ENCODE peak calls at places on chromosomes 7 and 10, in six cellular contexts. Q is GM12891, W is HepG2, V is K562, B is H1, U is GM12878. J is an unnamed sample.

GRCh38 chr7:74207586-74207985 is 2.2 kb upstream of the LAT2 start:
- DNase-seq in Q (no peak), W (no peak), V (no peak), B (no peak), U (no peak), J (no peak)

GRCh38 chr10:62422068-62422590 is 48.0 kb downstream of the ZNF365 start:
- DNase-seq in Q (no peak), W (no peak), V (peak), B (no peak), U (no peak), J (no peak)

GRCh38 chr10:21926949-21927348 is 76.6 kb downstream of the DNAJC1 start:
- DNase-seq in Q (no peak), W (peak), V (peak), B (no peak), U (no peak), J (no peak)

GRCh38 chr7:34309116-34309515 is 348.9 kb upstream of the NPSR1 start:
- DNase-seq in Q (no peak), W (no peak), V (no peak), B (no peak), U (no peak), J (no peak)

GRCh38 chr10:44934416-44935200 is 23.5 kb downstream of the TMEM72 start:
- DNase-seq in Q (no peak), W (no peak), V (no peak), B (no peak), U (no peak), J (no peak)

GRCh38 chr10:100529473-100530298 is at the start of gene NDUFB8:
- DNase-seq in Q (peak), W (peak), V (peak), B (peak), U (peak), J (peak)

GRCh38 chr7:21414795-21415393 is 13.0 kb upstream of the SP4 start:
- DNase-seq in Q (no peak), W (no peak), V (peak), B (no peak), U (no peak), J (no peak)

GRCh38 chr7:194996-195829 is 2.8 kb downstream of the FAM20C start:
- DNase-seq in Q (no peak), W (peak), V (no peak), B (no peak), U (no peak), J (no peak)

GRCh38 chr7:43905209-43905946 is 1.0 kb downstream of the URGCP start:
- DNase-seq in Q (no peak), W (peak), V (peak), B (no peak), U (no peak), J (no peak)

GRCh38 chr10:44981172-44982113 is 2.8 kb upstream of the DEPP1 start:
- DNase-seq in Q (no peak), W (peak), V (no peak), B (no peak), U (no peak), J (no peak)

GRCh38 chr10:4399571-4399970 is 426.4 kb upstream of the AKR1E2 start:
- DNase-seq in Q (no peak), W (no peak), V (no peak), B (no peak), U (no peak), J (no peak)

GRCh38 chr7:19508124-19508523 is 200.7 kb downstream of the POLR1F start:
- DNase-seq in Q (no peak), W (no peak), V (no peak), B (no peak), U (no peak), J (no peak)

GRCh38 chr7:71682841-71683341 is 550.9 kb downstream of the GALNT17 start:
- DNase-seq in Q (no peak), W (no peak), V (no peak), B (peak), U (no peak), J (no peak)

GRCh38 chr10:91389636-91390512 is 20.3 kb upstream of the HECTD2 start:
- DNase-seq in Q (no peak), W (peak), V (peak), B (no peak), U (no peak), J (no peak)

GRCh38 chr7:29564455-29565185 is 985 bp downstream of the PRR15 start:
- DNase-seq in Q (peak), W (peak), V (no peak), B (no peak), U (no peak), J (no peak)

DNA sequence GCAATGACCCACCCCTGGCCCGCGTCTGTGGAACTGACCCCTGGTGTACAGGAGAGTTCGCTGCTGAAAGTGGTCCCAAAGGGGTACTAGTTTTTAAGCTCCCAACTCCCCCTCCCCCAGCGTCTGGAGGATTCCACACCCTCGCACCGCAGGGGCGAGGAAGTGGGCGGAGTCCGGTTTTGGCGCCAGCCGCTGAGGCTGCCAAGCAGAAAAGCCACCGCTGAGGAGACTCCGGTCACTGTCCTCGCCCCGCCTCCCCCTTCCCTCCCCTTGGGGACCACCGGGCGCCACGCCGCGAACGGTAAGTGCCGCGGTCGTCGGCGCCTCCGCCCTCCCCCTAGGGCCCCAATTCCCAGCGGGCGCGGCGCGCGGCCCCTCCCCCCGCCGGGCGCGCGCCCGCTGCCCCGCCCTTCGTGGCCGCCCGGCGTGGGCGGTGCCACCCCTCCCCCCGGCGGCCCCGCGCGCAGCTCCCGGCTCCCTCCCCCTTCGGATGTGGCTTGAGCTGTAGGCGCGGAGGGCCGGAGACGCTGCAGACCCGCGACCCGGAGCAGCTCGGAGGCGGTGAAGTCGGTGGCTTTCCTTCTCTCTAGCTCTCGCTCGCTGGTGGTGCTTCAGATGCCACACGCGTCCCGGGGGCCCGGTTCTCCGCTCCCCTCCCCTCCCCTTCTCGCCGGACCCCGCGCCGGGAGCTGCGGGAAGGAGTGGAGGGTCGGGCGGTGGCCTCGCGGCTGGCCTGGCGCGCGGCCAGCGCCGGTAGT is at the start of gene CBX3:
- DNase-seq in Q (peak), W (peak), V (peak), B (peak), U (peak), J (peak)
- TF ChIP-seq POLR2A in Q (peak), W (peak), V (peak), B (peak), U (peak), J (peak)

GRCh38 chr7:46368871-46369270 is 447.8 kb upstream of the IGFBP3 start:
- DNase-seq in Q (no peak), W (no peak), V (no peak), B (no peak), U (no peak), J (no peak)

GRCh38 chr7:46369933-46370654 is 449.0 kb upstream of the IGFBP3 start:
- DNase-seq in Q (no peak), W (no peak), V (no peak), B (no peak), U (no peak), J (no peak)
- TF ChIP-seq TAF1 in Q (no peak), W (no peak), V (no peak), B (no peak), U (no peak), J (no peak)

GRCh38 chr10:89269822-89270483 is 18.4 kb upstream of the LIPA start:
- DNase-seq in Q (no peak), W (peak), V (no peak), B (no peak), U (no peak), J (no peak)
- TF ChIP-seq POLR2A in Q (no peak), W (no peak), V (no peak), B (no peak), U (no peak), J (no peak)

GRCh38 chr10:154348-154747 is 19.1 kb downstream of the ZMYND11 start:
- DNase-seq in Q (no peak), W (no peak), V (no peak), B (no peak), U (no peak), J (no peak)
- TF ChIP-seq TAF1 in Q (no peak), W (no peak), V (no peak), B (no peak), U (no peak), J (no peak)

GRCh38 chr10:26839966-26840627 is 20.7 kb downstream of the ABI1 start:
- DNase-seq in Q (no peak), W (no peak), V (no peak), B (no peak), U (no peak), J (no peak)
- TF ChIP-seq POLR2A in Q (no peak), W (no peak), V (no peak), B (no peak), U (no peak), J (no peak)

GRCh38 chr7:76514926-76515325 is 4.6 kb downstream of the UPK3B start:
- DNase-seq in Q (no peak), W (no peak), V (no peak), B (no peak), U (no peak), J (no peak)
- TF ChIP-seq TAF1 in Q (no peak), W (no peak), V (no peak), B (no peak), U (no peak), J (no peak)

GRCh38 chr10:1571587-1572237 is 165.6 kb downstream of the ADARB2 start:
- DNase-seq in Q (no peak), W (no peak), V (no peak), B (no peak), U (no peak), J (no peak)
- TF ChIP-seq POLR2A in Q (no peak), W (no peak), V (no peak), B (no peak), U (no peak), J (no peak)

J was measured in GM12892.